ENCODE peak calls at places on chromosome 15, in five cellular contexts. E, U, R, Y and G are unnamed samples.

GRCh38 chr15:38638841-38639240 is 74.2 kb upstream of the RASGRP1 start:
- DNase-seq in E (no peak), U (no peak), R (no peak), Y (no peak), G (no peak)

GRCh38 chr15:69225355-69226027 is 65.1 kb downstream of the GLCE start:
- DNase-seq in E (no peak), U (no peak), R (no peak), Y (peak), G (peak)

GRCh38 chr15:39388118-39388517 is 192.8 kb upstream of the THBS1 start:
- DNase-seq in E (no peak), U (no peak), R (no peak), Y (no peak), G (no peak)

GRCh38 chr15:101172421-101173097 is 79.3 kb downstream of the CHSY1 start:
- DNase-seq in E (no peak), U (no peak), R (peak), Y (no peak), G (no peak)

GRCh38 chr15:36632196-36632595 is 52.8 kb downstream of the CDIN1 start:
- DNase-seq in E (no peak), U (no peak), R (no peak), Y (peak), G (peak)

GRCh38 chr15:77181305-77182074 is 110.6 kb upstream of the TSPAN3 start:
- DNase-seq in E (no peak), U (no peak), R (no peak), Y (no peak), G (no peak)

GRCh38 chr15:42270996-42271395 is 2.0 kb upstream of the GANC start:
- DNase-seq in E (no peak), U (no peak), R (no peak), Y (no peak), G (no peak)

GRCh38 chr15:89088605-89089315 is 504 bp downstream of the ABHD2 start:
- DNase-seq in E (peak), U (no peak), R (peak), Y (no peak), G (no peak)

GRCh38 chr15:101578443-101578894 is 73.7 kb downstream of the TM2D3 start:
- DNase-seq in E (no peak), U (peak), R (peak), Y (no peak), G (peak)

GRCh38 chr15:45669422-45669821 is 34.6 kb downstream of the SQOR start:
- DNase-seq in E (no peak), U (no peak), R (no peak), Y (no peak), G (no peak)

DNA sequence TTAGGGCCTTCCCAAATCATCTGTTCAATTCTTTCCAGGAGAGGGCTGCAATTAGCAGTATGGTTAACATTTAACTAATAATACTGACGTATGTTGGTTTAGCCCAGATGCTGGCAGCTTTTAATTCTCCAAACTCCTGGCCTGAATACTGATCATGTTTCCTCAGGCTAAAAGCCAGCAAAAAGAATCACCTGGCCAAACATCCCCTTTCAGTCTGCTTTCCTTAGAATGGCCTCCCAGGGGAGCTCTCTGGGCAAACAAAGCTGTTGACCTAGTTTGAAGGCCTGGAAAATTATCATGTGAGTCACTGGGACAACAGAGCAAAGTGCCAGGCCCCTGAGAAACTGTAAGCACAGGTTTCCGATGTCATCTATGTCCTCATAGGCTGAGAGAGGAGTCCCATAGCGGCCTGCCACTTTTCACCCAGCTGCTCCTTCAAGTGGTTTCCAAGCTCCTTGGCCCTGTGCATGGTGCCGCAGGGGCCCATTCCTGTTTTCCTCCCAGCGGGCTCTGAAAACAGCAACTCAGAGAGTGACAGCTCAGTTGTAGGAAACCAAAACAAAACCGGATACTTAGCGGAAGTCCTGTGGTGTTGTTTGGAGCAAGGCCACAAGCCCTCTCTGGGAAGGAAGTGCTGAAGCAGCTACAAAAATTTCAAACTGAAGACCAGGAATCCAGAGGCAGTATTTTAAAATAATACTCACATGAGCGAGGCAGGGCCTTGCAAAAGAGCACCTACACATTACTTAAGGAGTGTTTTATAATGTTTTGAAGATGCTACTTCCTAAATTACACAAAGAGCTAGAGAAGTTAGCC is 36.5 kb upstream of the RAB11A start:
- DNase-seq in E (peak), U (peak), R (peak), Y (peak), G (peak)
- TF ChIP-seq CTCF in E (no peak), U (no peak), R (peak), Y (peak), G (no peak)

GRCh38 chr15:74424901-74425528 is 8.7 kb downstream of the SEMA7A start:
- DNase-seq in E (no peak), U (no peak), R (no peak), Y (no peak), G (no peak)
- H3K4me3 ChIP-seq in E (no peak), U (no peak), R (no peak), Y (no peak), G (no peak)

GRCh38 chr15:74793135-74794028 is 11.5 kb downstream of the CSK start:
- DNase-seq in E (peak), U (no peak), R (no peak), Y (no peak), G (no peak)
- TF ChIP-seq CTCF in E (no peak), U (no peak), R (no peak), Y (peak), G (peak)

GRCh38 chr15:94607176-94607654 is 375.9 kb downstream of the MCTP2 start:
- DNase-seq in E (peak), U (peak), R (no peak), Y (no peak), G (no peak)
- H3K4me3 ChIP-seq in E (no peak), U (no peak), R (no peak), Y (no peak), G (no peak)

GRCh38 chr15:48647963-48648362 is 2.5 kb upstream of the FBN1 start:
- DNase-seq in E (no peak), U (no peak), R (peak), Y (no peak), G (peak)
- TF ChIP-seq CTCF in E (no peak), U (peak), R (peak), Y (peak), G (peak)

GRCh38 chr15:64896371-64897069 is 15.2 kb upstream of the ANKDD1A start:
- DNase-seq in E (no peak), U (no peak), R (no peak), Y (no peak), G (no peak)

GRCh38 chr15:64897345-64897985 is 14.2 kb upstream of the ANKDD1A start:
- DNase-seq in E (peak), U (peak), R (no peak), Y (no peak), G (peak)

GRCh38 chr15:64895285-64896065 is 16.2 kb upstream of the ANKDD1A start:
- DNase-seq in E (no peak), U (no peak), R (no peak), Y (no peak), G (peak)

GRCh38 chr15:64901141-64901540 is 10.6 kb upstream of the ANKDD1A start:
- DNase-seq in E (no peak), U (no peak), R (no peak), Y (no peak), G (no peak)

GRCh38 chr15:64898406-64898805 is 13.3 kb upstream of the ANKDD1A start:
- DNase-seq in E (no peak), U (no peak), R (no peak), Y (no peak), G (no peak)
- H3K4me3 ChIP-seq in E (no peak), U (no peak), R (no peak), Y (no peak), G (no peak)

GRCh38 chr15:57503051-57503702 is 88.5 kb upstream of the MYZAP start:
- DNase-seq in E (no peak), U (no peak), R (no peak), Y (no peak), G (peak)
- TF ChIP-seq CTCF in E (no peak), U (peak), R (peak), Y (no peak), G (peak)